ENCODE peak calls at places on chromosomes 6 and 20, in seven cellular contexts. C is IMR-90, F is AML-193, N is lung microvascular endothelial cell, S is D341Med, R is NCI-H2171, I is iris pigment epithelial cell. D is an unnamed sample.
A peak's percentile ranks its signal among the peaks of the same experiment; 100 is the strongest.

GRCh38 chr20:33653218-33653899 is 8.8 kb upstream of the C20orf144 start:
- DNase-seq in C (peak; percentile 66), F (peak; percentile 39), N (peak; percentile 65), S (peak; percentile 88), R (peak; percentile 54), I (peak; percentile 62), D (peak; percentile 91)

GRCh38 chr6:159594106-159594749 is 98.8 kb downstream of the SOD2 start:
- DNase-seq in C (peak; percentile 52), F (no peak), N (peak; percentile 16), S (no peak), R (no peak), I (peak; percentile 22), D (no peak)

GRCh38 chr6:14706378-14706929 is 539.4 kb upstream of the JARID2 start:
- DNase-seq in C (peak; percentile 100), F (no peak), N (peak; percentile 96), S (no peak), R (no peak), I (peak; percentile 99), D (no peak)

GRCh38 chr6:169976301-169977081 is 225.1 kb downstream of the ERMARD start:
- DNase-seq in C (no peak), F (no peak), N (peak; percentile 50), S (no peak), R (no peak), I (no peak), D (no peak)

GRCh38 chr20:47358672-47359532 is 2.4 kb upstream of the ZMYND8 start:
- DNase-seq in C (peak; percentile 90), F (no peak), N (peak; percentile 88), S (peak; percentile 43), R (peak; percentile 50), I (peak; percentile 97), D (peak; percentile 91)

GRCh38 chr6:33905081-33905609 is 101.3 kb upstream of the MLN start:
- DNase-seq in C (no peak), F (no peak), N (no peak), S (no peak), R (no peak), I (no peak), D (no peak)

GRCh38 chr20:63893999-63894357 is 948 bp upstream of the DNAJC5 start:
- DNase-seq in C (no peak), F (no peak), N (no peak), S (no peak), R (no peak), I (no peak), D (peak; percentile 29)

GRCh38 chr20:57507477-57507876 is 17.5 kb downstream of the CTCFL start:
- DNase-seq in C (no peak), F (no peak), N (peak; percentile 26), S (no peak), R (no peak), I (peak; percentile 7), D (no peak)

GRCh38 chr6:13048113-13048512 is 280.2 kb downstream of the TBC1D7 start:
- DNase-seq in C (no peak), F (no peak), N (no peak), S (no peak), R (no peak), I (no peak), D (no peak)

GRCh38 chr6:37456126-37456525 is 23.1 kb downstream of the CMTR1 start:
- DNase-seq in C (peak; percentile 88), F (no peak), N (peak; percentile 27), S (no peak), R (no peak), I (peak; percentile 81), D (no peak)

GRCh38 chr6:39344821-39345280 is 22.3 kb upstream of the KCNK16 start:
- DNase-seq in C (no peak), F (no peak), N (no peak), S (no peak), R (no peak), I (peak; percentile 36), D (peak; percentile 46)

GRCh38 chr6:133388731-133389130 is 147.6 kb downstream of the EYA4 start:
- DNase-seq in C (no peak), F (no peak), N (no peak), S (no peak), R (no peak), I (no peak), D (no peak)

GRCh38 chr20:28562510-28562898 is 2695.0 kb upstream of the DEFB115 start:
- DNase-seq in C (peak; percentile 89), F (no peak), N (no peak), S (no peak), R (no peak), I (peak; percentile 81), D (no peak)

GRCh38 chr6:52995913-52996685 is 1.0 kb upstream of the GSTA4 start:
- DNase-seq in C (peak; percentile 91), F (no peak), N (peak; percentile 79), S (peak; percentile 38), R (peak; percentile 11), I (peak; percentile 92), D (peak; percentile 80)

GRCh38 chr6:130839379-130839778 is 12.2 kb downstream of the SMLR1 start:
- DNase-seq in C (no peak), F (no peak), N (no peak), S (no peak), R (no peak), I (no peak), D (no peak)

GRCh38 chr6:19988555-19988954 is 151.4 kb downstream of the ID4 start:
- DNase-seq in C (peak; percentile 9), F (peak; percentile 11), N (peak; percentile 4), S (no peak), R (no peak), I (peak; percentile 31), D (no peak)

GRCh38 chr20:57553376-57554018 is 7.4 kb upstream of the PCK1 start:
- DNase-seq in C (no peak), F (no peak), N (no peak), S (no peak), R (no peak), I (no peak), D (no peak)

GRCh38 chr20:60586417-60587105 is 628.3 kb downstream of the CDH26 start:
- DNase-seq in C (no peak), F (no peak), N (no peak), S (peak; percentile 54), R (no peak), I (no peak), D (peak; percentile 83)

GRCh38 chr6:20693466-20694063 is 159.3 kb downstream of the CDKAL1 start:
- DNase-seq in C (peak; percentile 37), F (no peak), N (no peak), S (no peak), R (no peak), I (peak; percentile 67), D (peak; percentile 69)

GRCh38 chr6:116616757-116617093 is 446 bp downstream of the RSPH4A start:
- DNase-seq in C (no peak), F (no peak), N (peak; percentile 20), S (peak; percentile 48), R (no peak), I (no peak), D (no peak)

GRCh38 chr6:25614052-25614451 is 38.0 kb upstream of the SCGN start:
- DNase-seq in C (no peak), F (no peak), N (no peak), S (no peak), R (no peak), I (no peak), D (no peak)

GRCh38 chr6:69861986-69862385 is 4.4 kb upstream of the COL19A1 start:
- DNase-seq in C (no peak), F (no peak), N (no peak), S (no peak), R (peak; percentile 35), I (no peak), D (no peak)

GRCh38 chr6:28205879-28206278 is 19.2 kb upstream of the ZSCAN9 start:
- DNase-seq in C (no peak), F (peak; percentile 73), N (no peak), S (no peak), R (no peak), I (no peak), D (no peak)

GRCh38 chr6:49406241-49406970 is 56.6 kb downstream of the MMUT start:
- DNase-seq in C (no peak), F (no peak), N (no peak), S (no peak), R (no peak), I (peak; percentile 21), D (no peak)

GRCh38 chr6:130381459-130382380 is 15.9 kb downstream of the TMEM200A start:
- DNase-seq in C (no peak), F (no peak), N (no peak), S (no peak), R (no peak), I (no peak), D (no peak)

GRCh38 chr6:36419295-36419694 is 23.4 kb downstream of the PXT1 start:
- DNase-seq in C (no peak), F (peak; percentile 62), N (peak; percentile 6), S (no peak), R (no peak), I (no peak), D (no peak)

GRCh38 chr20:46279104-46279503 is 29.2 kb downstream of the CDH22 start:
- DNase-seq in C (no peak), F (no peak), N (no peak), S (no peak), R (no peak), I (no peak), D (no peak)

GRCh38 chr6:109428889-109429477 is 11.4 kb downstream of the PPIL6 start:
- DNase-seq in C (peak; percentile 74), F (no peak), N (peak; percentile 86), S (no peak), R (peak; percentile 35), I (peak; percentile 29), D (no peak)

GRCh38 chr6:145428656-145429173 is 306.6 kb downstream of the EPM2A start:
- DNase-seq in C (no peak), F (no peak), N (no peak), S (no peak), R (no peak), I (no peak), D (no peak)

GRCh38 chr20:25654487-25654886 is 30.7 kb upstream of the NANP start:
- DNase-seq in C (no peak), F (no peak), N (no peak), S (no peak), R (no peak), I (no peak), D (no peak)

D was measured in NCI-H82.